ENCODE peak calls at places on chromosomes 3 and 15, in five cellular contexts. One of them, this sample, is unnamed.

GRCh38 chr3:156349978-156350377 is 204.9 kb downstream of the SSR3 start:
- DNase-seq in K562: no peak
- DNase-seq in H1: no peak
- DNase-seq in GM12878: no peak
- DNase-seq in A549: no peak
- DNase-seq in this sample: no peak

GRCh38 chr3:48656061-48656840 is 6.4 kb downstream of the CELSR3 start:
- DNase-seq in K562: no peak
- DNase-seq in GM12878: no peak
- DNase-seq in H1: peak
- DNase-seq in A549: peak
- DNase-seq in this sample: peak

GRCh38 chr3:33612641-33613040 is 105.4 kb downstream of the CLASP2 start:
- DNase-seq in GM12878: no peak
- DNase-seq in H1: no peak
- DNase-seq in A549: no peak
- DNase-seq in K562: no peak
- DNase-seq in this sample: peak

GRCh38 chr3:30737746-30738499 is 131.5 kb downstream of the TGFBR2 start:
- DNase-seq in GM12878: no peak
- DNase-seq in K562: no peak
- DNase-seq in H1: no peak
- DNase-seq in A549: no peak
- DNase-seq in this sample: no peak

GRCh38 chr3:28900301-28900700 is 380.6 kb upstream of the RBMS3 start:
- DNase-seq in H1: no peak
- DNase-seq in K562: no peak
- DNase-seq in GM12878: no peak
- DNase-seq in A549: no peak
- DNase-seq in this sample: no peak

GRCh38 chr3:21328982-21329381 is 422.0 kb downstream of the ZNF385D start:
- DNase-seq in H1: no peak
- DNase-seq in A549: no peak
- DNase-seq in K562: no peak
- DNase-seq in GM12878: no peak
- DNase-seq in this sample: no peak

GRCh38 chr3:155872904-155873646 is 2.6 kb downstream of the GMPS start:
- DNase-seq in H1: no peak
- DNase-seq in A549: no peak
- DNase-seq in K562: no peak
- DNase-seq in GM12878: no peak
- DNase-seq in this sample: no peak

GRCh38 chr3:112403101-112403500 is 70.1 kb downstream of the CD200 start:
- DNase-seq in A549: no peak
- DNase-seq in GM12878: no peak
- DNase-seq in H1: no peak
- DNase-seq in K562: no peak
- DNase-seq in this sample: no peak

GRCh38 chr3:38579551-38580449 is 69.7 kb downstream of the SCN5A start:
- DNase-seq in A549: no peak
- DNase-seq in K562: no peak
- DNase-seq in GM12878: peak
- DNase-seq in H1: no peak
- DNase-seq in this sample: no peak

GRCh38 chr3:18245721-18246120 is 179.4 kb downstream of the SATB1 start:
- DNase-seq in GM12878: no peak
- DNase-seq in H1: no peak
- DNase-seq in A549: no peak
- DNase-seq in K562: no peak
- DNase-seq in this sample: no peak

GRCh38 chr15:79595995-79596622 is 164.0 kb downstream of the MINAR1 start:
- DNase-seq in GM12878: peak
- DNase-seq in H1: peak
- DNase-seq in A549: peak
- DNase-seq in K562: peak
- DNase-seq in this sample: peak

GRCh38 chr3:113712129-113712528 is 15.7 kb upstream of the USF3 start:
- DNase-seq in GM12878: no peak
- DNase-seq in A549: no peak
- DNase-seq in H1: no peak
- DNase-seq in K562: no peak
- DNase-seq in this sample: no peak

GRCh38 chr3:72306800-72307341 is 521.9 kb upstream of the PROK2 start:
- DNase-seq in K562: no peak
- DNase-seq in GM12878: no peak
- DNase-seq in A549: no peak
- DNase-seq in H1: peak
- DNase-seq in this sample: no peak

GRCh38 chr3:184543848-184544512 is 17.6 kb upstream of the EPHB3 start:
- DNase-seq in H1: no peak
- DNase-seq in K562: peak
- DNase-seq in GM12878: no peak
- DNase-seq in A549: peak
- DNase-seq in this sample: peak

GRCh38 chr3:188974856-188975611 is 196.7 kb upstream of the TPRG1 start:
- DNase-seq in GM12878: no peak
- DNase-seq in H1: no peak
- DNase-seq in K562: no peak
- DNase-seq in A549: no peak
- DNase-seq in this sample: no peak

GRCh38 chr3:46395210-46395661 is 11.6 kb downstream of the CCR5AS start:
- DNase-seq in H1: no peak
- DNase-seq in A549: no peak
- DNase-seq in K562: peak
- DNase-seq in GM12878: no peak
- DNase-seq in this sample: no peak

GRCh38 chr15:72423256-72423655 is 25.2 kb downstream of the TMEM202 start:
- DNase-seq in K562: no peak
- DNase-seq in A549: no peak
- DNase-seq in GM12878: no peak
- DNase-seq in H1: no peak
- DNase-seq in this sample: no peak

GRCh38 chr3:30162579-30162978 is 443.8 kb upstream of the TGFBR2 start:
- DNase-seq in A549: no peak
- DNase-seq in GM12878: no peak
- DNase-seq in H1: no peak
- DNase-seq in K562: no peak
- DNase-seq in this sample: no peak

GRCh38 chr3:184466413-184466960 is 86.6 kb downstream of the CHRD start:
- DNase-seq in GM12878: no peak
- DNase-seq in H1: no peak
- DNase-seq in A549: no peak
- DNase-seq in K562: no peak
- DNase-seq in this sample: no peak

GRCh38 chr3:57927916-57928315 is 80.3 kb upstream of the FLNB start:
- DNase-seq in K562: no peak
- DNase-seq in A549: no peak
- DNase-seq in GM12878: no peak
- DNase-seq in H1: no peak
- DNase-seq in this sample: no peak

GRCh38 chr15:72532991-72533601 is 59.0 kb downstream of the ARIH1 start:
- DNase-seq in GM12878: no peak
- DNase-seq in H1: no peak
- DNase-seq in A549: no peak
- DNase-seq in K562: no peak
- DNase-seq in this sample: peak

GRCh38 chr15:83283813-83284562 is 476 bp downstream of the BNC1 start:
- DNase-seq in H1: no peak
- DNase-seq in A549: no peak
- DNase-seq in GM12878: no peak
- DNase-seq in K562: no peak
- DNase-seq in this sample: no peak

GRCh38 chr3:80688814-80689213 is 921.0 kb upstream of the ROBO1 start:
- DNase-seq in GM12878: no peak
- DNase-seq in K562: no peak
- DNase-seq in A549: no peak
- DNase-seq in H1: no peak
- DNase-seq in this sample: peak

GRCh38 chr3:182524711-182525401 is 268.4 kb upstream of the ATP11B start:
- DNase-seq in K562: no peak
- DNase-seq in H1: no peak
- DNase-seq in A549: no peak
- DNase-seq in GM12878: no peak
- DNase-seq in this sample: no peak

GRCh38 chr3:52345521-52346110 is 29.5 kb downstream of the DNAH1 start:
- DNase-seq in A549: no peak
- DNase-seq in K562: no peak
- DNase-seq in GM12878: no peak
- DNase-seq in H1: no peak
- DNase-seq in this sample: no peak

GRCh38 chr3:123961508-123961856 is 453 bp upstream of the CCDC14 start:
- DNase-seq in A549: no peak
- DNase-seq in GM12878: no peak
- DNase-seq in H1: no peak
- DNase-seq in K562: no peak
- DNase-seq in this sample: no peak

GRCh38 chr3:152309535-152310317 is 41.0 kb downstream of the MBNL1 start:
- DNase-seq in H1: no peak
- DNase-seq in A549: no peak
- DNase-seq in GM12878: no peak
- DNase-seq in K562: no peak
- DNase-seq in this sample: no peak

GRCh38 chr3:150331978-150332568 is 76.0 kb upstream of the TSC22D2 start:
- DNase-seq in K562: no peak
- DNase-seq in H1: no peak
- DNase-seq in GM12878: no peak
- DNase-seq in A549: no peak
- DNase-seq in this sample: no peak

GRCh38 chr3:153978023-153978422 is 143.2 kb upstream of the ARHGEF26 start:
- DNase-seq in H1: no peak
- DNase-seq in A549: no peak
- DNase-seq in GM12878: no peak
- DNase-seq in K562: no peak
- DNase-seq in this sample: no peak

GRCh38 chr3:119310052-119310451 is 15.9 kb downstream of the ARHGAP31 start:
- DNase-seq in K562: no peak
- DNase-seq in H1: no peak
- DNase-seq in GM12878: no peak
- DNase-seq in A549: no peak
- DNase-seq in this sample: no peak

GRCh38 chr3:178097576-178097975 is 438.7 kb upstream of the KCNMB2 start:
- DNase-seq in H1: no peak
- DNase-seq in K562: no peak
- DNase-seq in A549: no peak
- DNase-seq in GM12878: no peak
- DNase-seq in this sample: no peak

GRCh38 chr15:40928975-40929729 is at the start of gene DLL4:
- DNase-seq in GM12878: no peak
- DNase-seq in A549: peak
- DNase-seq in H1: no peak
- DNase-seq in K562: peak
- DNase-seq in this sample: peak
- TF ChIP-seq HDAC2 in GM12878: no peak
- TF ChIP-seq HDAC2 in A549: no peak
- TF ChIP-seq HDAC2 in H1: peak
- TF ChIP-seq HDAC2 in K562: no peak
- TF ChIP-seq HDAC2 in this sample: peak

DNA sequence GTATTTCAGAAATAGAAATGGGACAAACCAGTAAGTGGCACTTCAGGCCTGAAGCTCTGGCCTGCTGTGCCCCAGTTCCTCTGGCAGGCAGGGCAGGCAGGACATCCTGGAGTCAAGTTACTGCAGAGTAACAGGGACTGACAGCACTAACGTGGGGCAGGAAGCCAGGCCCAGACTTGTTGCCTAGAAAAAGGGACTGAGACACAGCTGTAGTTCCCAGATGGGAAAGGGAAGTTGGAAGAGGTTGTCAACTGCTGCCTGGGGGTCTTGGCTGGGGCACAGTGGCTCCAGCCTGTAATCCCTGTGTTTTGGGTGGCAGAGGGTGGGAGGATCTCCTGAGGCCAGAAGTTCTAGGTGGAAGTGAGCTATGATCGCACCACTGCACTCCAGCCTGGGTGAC is 171.9 kb downstream of the FMN1 start:
- DNase-seq in K562: no peak
- DNase-seq in A549: no peak
- DNase-seq in GM12878: no peak
- DNase-seq in H1: no peak
- DNase-seq in this sample: no peak
- TF ChIP-seq HDAC2 in K562: no peak
- TF ChIP-seq HDAC2 in A549: no peak
- TF ChIP-seq HDAC2 in GM12878: no peak
- TF ChIP-seq HDAC2 in H1: no peak
- TF ChIP-seq HDAC2 in this sample: no peak

DNA sequence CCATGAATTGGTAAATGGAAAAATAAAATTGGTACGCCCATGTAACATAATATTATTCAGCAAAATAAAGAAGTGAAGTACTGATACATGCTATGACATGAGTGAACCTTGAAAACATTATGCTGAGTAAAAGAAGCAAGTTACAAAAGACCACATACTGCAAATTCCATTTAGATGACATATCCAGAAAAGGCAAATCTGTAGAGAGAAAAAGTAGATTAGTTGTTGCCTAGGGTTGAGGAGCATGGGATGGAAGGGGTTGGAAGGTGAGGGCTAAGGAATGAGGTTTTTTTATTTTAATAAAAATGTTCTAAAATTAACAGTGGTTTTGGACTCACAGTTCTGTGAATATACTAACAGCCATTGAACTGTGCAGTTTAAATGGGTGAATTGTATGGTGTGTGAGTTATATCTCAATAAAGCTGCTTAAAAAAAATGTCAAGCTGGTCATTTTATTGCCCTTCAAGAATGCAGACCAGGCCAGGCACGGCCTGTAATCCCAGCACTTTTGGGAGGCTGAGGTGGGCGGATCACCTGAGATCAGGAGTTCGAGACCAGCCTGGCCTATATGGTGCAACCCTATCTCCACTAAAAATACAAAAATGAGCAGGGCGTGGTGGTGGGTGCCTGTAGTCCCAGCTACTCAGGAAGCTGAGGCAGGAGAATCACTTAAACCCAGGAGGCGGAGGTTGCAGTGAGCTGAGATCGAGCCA is 8.1 kb upstream of the DLG1 start:
- DNase-seq in GM12878: no peak
- DNase-seq in A549: no peak
- DNase-seq in K562: no peak
- DNase-seq in H1: no peak
- DNase-seq in this sample: peak
- TF ChIP-seq HDAC2 in GM12878: no peak
- TF ChIP-seq HDAC2 in A549: no peak
- TF ChIP-seq HDAC2 in K562: no peak
- TF ChIP-seq HDAC2 in H1: no peak
- TF ChIP-seq HDAC2 in this sample: no peak

GRCh38 chr3:6179761-6180160 is 681.2 kb upstream of the GRM7 start:
- DNase-seq in GM12878: no peak
- DNase-seq in A549: no peak
- DNase-seq in K562: no peak
- DNase-seq in H1: no peak
- DNase-seq in this sample: no peak
- TF ChIP-seq HDAC2 in GM12878: no peak
- TF ChIP-seq HDAC2 in A549: no peak
- TF ChIP-seq HDAC2 in K562: no peak
- TF ChIP-seq HDAC2 in H1: no peak
- TF ChIP-seq HDAC2 in this sample: no peak

DNA sequence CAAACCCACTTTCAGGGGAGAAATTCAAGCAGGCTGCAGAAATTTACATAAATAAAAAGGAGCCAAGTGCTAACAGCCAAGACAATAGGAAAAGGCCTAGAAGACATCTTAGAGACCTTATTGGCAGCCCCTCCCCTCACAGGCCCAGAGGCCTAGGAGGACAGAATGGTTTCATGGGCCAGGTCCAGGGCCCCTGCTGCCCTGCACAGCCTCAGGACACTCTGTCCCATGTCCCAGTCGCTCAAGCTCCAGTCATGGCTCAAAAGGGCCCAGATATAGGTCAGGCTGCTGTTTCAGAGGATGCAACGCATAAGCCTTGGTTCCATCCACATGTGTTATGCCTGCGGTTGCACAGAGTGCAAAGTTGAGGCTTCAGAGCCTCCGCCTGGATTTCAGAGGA is 55.8 kb downstream of the SLC41A3 start:
- DNase-seq in GM12878: no peak
- DNase-seq in H1: no peak
- DNase-seq in K562: no peak
- DNase-seq in A549: no peak
- DNase-seq in this sample: no peak
- TF ChIP-seq HDAC2 in GM12878: no peak
- TF ChIP-seq HDAC2 in H1: no peak
- TF ChIP-seq HDAC2 in K562: no peak
- TF ChIP-seq HDAC2 in A549: no peak
- TF ChIP-seq HDAC2 in this sample: no peak